ENCODE peak calls at places on chromosome 1, in six cellular contexts. J, H, R, M, C and X are unnamed samples.

GRCh38 chr1:239123243-239123642 is 263.1 kb upstream of the CHRM3 start:
- DNase-seq in R (no peak), H (no peak), J (no peak), C (no peak), M (no peak), X (no peak)

GRCh38 chr1:246722720-246723119 is 1.5 kb upstream of the SCCPDH start:
- DNase-seq in M (no peak), C (no peak), J (no peak), R (no peak), H (no peak), X (no peak)

GRCh38 chr1:165073402-165074007 is 283.0 kb downstream of the LMX1A start:
- DNase-seq in J (peak), R (no peak), C (peak), H (peak), M (peak), X (peak)

GRCh38 chr1:77175230-77175844 is 43.9 kb downstream of the PIGK start:
- DNase-seq in J (peak), C (peak), H (no peak), R (no peak), M (peak), X (no peak)

GRCh38 chr1:181504294-181505115 is 21.2 kb downstream of the CACNA1E start:
- DNase-seq in H (no peak), M (peak), R (no peak), C (peak), J (peak), X (no peak)

GRCh38 chr1:25106352-25106751 is 126.0 kb downstream of the SYF2 start:
- DNase-seq in M (no peak), H (no peak), C (no peak), J (no peak), R (no peak), X (no peak)

GRCh38 chr1:172350781-172351180 is 69.7 kb upstream of the C1orf105 start:
- DNase-seq in C (no peak), H (no peak), J (no peak), M (no peak), R (no peak), X (no peak)

GRCh38 chr1:184253921-184254320 is 132.9 kb upstream of the C1orf21 start:
- DNase-seq in R (no peak), C (no peak), H (no peak), J (no peak), M (no peak), X (no peak)

GRCh38 chr1:34874581-34874980 is 15.0 kb upstream of the SMIM12 start:
- DNase-seq in H (no peak), J (no peak), M (no peak), R (no peak), C (no peak), X (no peak)

GRCh38 chr1:174534789-174535188 is 87.0 kb downstream of the GPR52 start:
- DNase-seq in M (peak), C (no peak), R (no peak), J (no peak), H (peak), X (peak)

GRCh38 chr1:189803364-189803763 is 674.3 kb downstream of the BRINP3 start:
- DNase-seq in H (no peak), J (no peak), M (no peak), C (no peak), R (no peak), X (no peak)

GRCh38 chr1:3042481-3042880 is 21.2 kb downstream of the ACTRT2 start:
- DNase-seq in R (no peak), M (no peak), H (no peak), C (no peak), J (no peak), X (no peak)

GRCh38 chr1:109807398-109807795 is 43.7 kb upstream of the EPS8L3 start:
- DNase-seq in C (no peak), R (no peak), H (no peak), M (no peak), J (no peak), X (no peak)

GRCh38 chr1:91501527-91501859 is 842 bp downstream of the CDC7 start:
- DNase-seq in J (no peak), R (peak), H (peak), M (peak), C (no peak), X (peak)

GRCh38 chr1:70382682-70383081 is 28.2 kb upstream of the ANKRD13C start:
- DNase-seq in H (no peak), R (no peak), M (no peak), C (no peak), J (no peak), X (no peak)

GRCh38 chr1:11355594-11356467 is 82.8 kb downstream of the UBIAD1 start:
- DNase-seq in H (no peak), R (peak), M (no peak), C (peak), J (no peak), X (no peak)

GRCh38 chr1:9149837-9150581 is 21.1 kb upstream of the GPR157 start:
- DNase-seq in R (no peak), C (no peak), M (no peak), J (no peak), H (no peak), X (no peak)

GRCh38 chr1:94327001-94327685 is 89.8 kb upstream of the ARHGAP29 start:
- DNase-seq in R (no peak), M (peak), J (peak), C (no peak), H (no peak), X (no peak)

GRCh38 chr1:115351143-115351542 is 13.1 kb upstream of the NGF start:
- DNase-seq in M (no peak), H (no peak), C (no peak), J (no peak), R (no peak), X (no peak)

GRCh38 chr1:233337505-233337904 is 10.0 kb downstream of the MAP3K21 start:
- DNase-seq in C (no peak), H (no peak), J (no peak), R (no peak), M (no peak), X (no peak)

DNA sequence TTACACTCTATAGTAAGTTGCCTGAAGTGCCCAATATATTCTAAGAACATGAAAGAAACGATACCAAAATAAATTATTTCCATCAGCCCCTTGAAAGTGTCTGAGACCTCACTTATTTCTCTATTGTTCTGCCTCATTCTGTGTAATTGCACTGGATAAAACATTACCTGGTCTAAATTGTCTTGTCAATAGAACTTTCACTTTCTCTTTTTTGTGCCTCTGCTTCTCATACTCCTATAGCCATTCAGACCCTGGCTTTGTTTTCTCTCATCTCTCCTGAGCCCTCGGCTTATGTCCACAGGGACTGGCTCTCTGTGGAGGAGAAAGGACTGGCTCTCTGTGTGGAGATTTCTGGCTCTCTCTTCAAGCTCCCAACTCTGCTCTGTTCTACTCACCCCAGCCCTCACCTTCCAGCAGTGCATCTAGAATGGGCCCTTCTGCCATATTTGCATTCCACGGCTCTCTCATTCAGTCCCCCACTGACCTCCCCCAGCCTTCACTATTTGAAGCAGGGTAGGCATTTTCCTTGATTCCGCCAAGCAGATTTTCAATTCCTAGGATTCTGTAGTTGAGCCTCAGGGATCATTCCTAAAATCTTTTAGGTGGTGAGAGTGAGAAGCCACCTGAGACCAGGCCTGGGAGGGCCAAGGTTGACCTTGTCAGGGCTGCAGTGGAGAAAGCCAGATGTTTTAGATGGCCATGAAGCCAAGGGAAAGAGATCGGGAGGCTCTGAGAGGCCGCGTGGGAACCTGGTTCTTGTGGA is 15.9 kb upstream of the GALNT2 start:
- DNase-seq in C (no peak), J (no peak), H (no peak), M (no peak), R (no peak), X (no peak)
- TF ChIP-seq CTCF in C (no peak), J (no peak), H (no peak), M (no peak), R (no peak), X (no peak)

DNA sequence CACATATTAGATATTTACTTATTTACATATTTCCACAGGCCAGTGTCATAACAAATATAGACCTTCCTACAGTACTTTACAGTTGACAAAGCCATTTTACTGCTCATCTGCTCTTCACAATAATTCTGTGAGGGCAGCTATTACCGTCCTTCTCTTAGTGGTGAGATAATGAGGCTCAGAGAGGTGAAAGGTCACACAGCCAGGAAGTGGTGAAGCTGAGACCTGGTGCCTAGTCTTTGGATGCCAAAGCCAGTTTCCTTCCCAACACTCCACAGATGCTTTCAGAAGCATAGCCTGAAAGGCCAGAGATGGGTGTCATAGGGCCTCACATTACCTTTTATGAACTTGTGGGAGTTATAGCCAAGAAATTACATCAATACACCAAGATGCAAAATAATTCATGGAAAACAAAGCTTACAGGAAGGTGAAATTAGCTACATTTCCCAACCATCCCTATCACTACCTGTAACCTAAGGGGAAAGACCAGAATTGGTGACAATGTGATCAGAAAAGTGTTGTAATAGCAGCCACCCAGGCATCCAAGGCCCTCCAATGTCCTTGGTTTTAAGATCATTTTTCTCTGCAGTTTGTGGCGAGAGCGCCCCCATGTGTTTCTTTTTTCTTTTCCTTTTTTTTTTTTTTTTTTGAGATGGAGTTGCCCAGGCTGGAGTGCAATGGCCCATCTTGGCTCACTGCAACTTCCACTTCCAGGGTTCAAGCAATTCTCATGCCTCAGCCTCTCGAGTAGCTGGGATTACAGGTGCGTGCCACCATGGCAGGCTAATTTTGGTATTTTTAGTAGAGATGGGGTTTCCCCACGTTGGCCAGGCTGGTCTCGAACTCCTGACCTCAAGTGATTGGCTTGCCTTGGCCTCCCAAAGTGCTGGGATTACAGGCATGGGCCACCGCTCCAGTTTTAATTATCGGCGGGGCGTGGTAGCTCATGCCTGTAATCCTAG is 26.5 kb upstream of the RPL11 start:
- DNase-seq in H (peak), M (peak), C (peak), J (peak), R (no peak), X (no peak)
- TF ChIP-seq CTCF in H (peak), M (peak), C (peak), J (peak), R (no peak), X (peak)

DNA sequence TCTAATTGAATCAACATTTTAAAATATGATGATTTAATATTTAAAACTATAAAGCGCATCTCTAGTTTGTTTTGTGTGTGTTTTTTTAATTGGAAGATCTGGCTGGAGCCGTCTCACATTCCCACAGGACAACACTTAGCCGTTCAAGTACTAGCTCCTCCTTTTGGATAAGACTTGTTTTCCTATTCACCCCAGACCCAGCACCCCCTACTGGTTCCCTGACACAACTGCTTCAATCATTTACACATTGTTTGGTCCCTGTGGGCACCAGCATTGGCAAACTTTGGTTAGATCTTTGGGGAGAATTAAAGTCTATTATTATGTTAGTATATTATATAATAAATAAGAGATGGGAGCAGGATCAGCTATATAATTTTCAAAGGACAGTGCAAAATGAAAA is 34.5 kb downstream of the TYW3 start:
- DNase-seq in C (peak), H (peak), R (no peak), J (peak), M (peak), X (peak)
- TF ChIP-seq CTCF in C (peak), H (peak), R (no peak), J (peak), M (peak), X (no peak)

DNA sequence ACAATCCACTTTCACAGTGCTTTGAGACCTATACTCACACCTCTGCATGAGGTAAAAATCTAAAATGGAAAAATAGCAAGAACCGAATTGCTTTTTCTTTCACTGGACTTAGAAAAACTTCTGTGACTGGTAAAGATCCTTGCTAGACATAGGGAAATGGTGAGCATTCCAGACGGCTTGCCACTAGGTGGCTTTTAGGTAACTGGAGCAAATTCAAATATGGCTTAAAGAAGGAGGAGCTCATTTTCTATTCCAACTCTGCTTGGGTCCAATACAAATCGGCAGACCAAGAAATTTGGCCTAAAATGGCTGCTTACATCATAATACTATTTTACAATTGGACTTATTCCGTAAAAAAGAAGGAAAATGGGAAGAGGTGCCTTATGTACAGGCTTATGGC is 977.9 kb downstream of the ADGRL2 start:
- DNase-seq in H (peak), C (peak), J (no peak), M (peak), R (no peak), X (no peak)
- TF ChIP-seq CTCF in H (peak), C (peak), J (no peak), M (peak), R (no peak), X (no peak)

GRCh38 chr1:23722652-23723051 is 20.6 kb upstream of the ELOA start:
- DNase-seq in J (no peak), C (no peak), M (no peak), H (no peak), R (no peak), X (no peak)

GRCh38 chr1:23720256-23720995 is 22.8 kb upstream of the ELOA start:
- DNase-seq in C (no peak), M (peak), R (no peak), H (peak), J (no peak), X (no peak)

GRCh38 chr1:23719162-23719820 is 24.0 kb upstream of the ELOA start:
- DNase-seq in J (no peak), H (peak), C (no peak), R (no peak), M (peak), X (no peak)

DNA sequence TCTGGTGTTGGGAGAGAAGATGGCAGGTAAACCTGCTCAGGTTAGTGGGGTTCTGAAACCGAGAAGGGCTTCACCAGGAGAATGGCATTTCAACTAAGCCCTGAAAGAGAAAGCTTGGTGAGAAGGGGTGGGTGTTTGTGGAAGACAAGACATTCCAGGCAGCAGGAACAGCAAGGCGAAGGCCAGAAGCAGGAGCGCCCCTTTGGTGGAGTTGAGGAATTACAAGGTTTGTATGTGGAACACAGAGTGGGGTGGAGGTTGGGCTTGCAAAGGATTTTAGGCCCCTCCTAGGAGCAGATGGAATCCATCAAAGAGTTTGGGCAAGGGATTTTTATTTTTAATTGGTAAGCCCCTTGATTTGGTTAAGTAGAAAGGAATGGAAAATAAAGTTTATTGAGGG is 24.8 kb upstream of the ELOA start:
- DNase-seq in H (peak), M (peak), R (no peak), C (peak), J (peak), X (peak)
- TF ChIP-seq CTCF in H (peak), M (peak), R (no peak), C (peak), J (peak), X (peak)